ENCODE peak calls at places on chromosome 3, in four cellular contexts. P, C, H and A are unnamed samples.
A peak's percentile ranks its signal among the peaks of the same experiment; 100 is the strongest.

GRCh38 chr3:126102530-126102951 is 18.6 kb upstream of the SLC41A3 start:
- DNase-seq in P (no peak), C (no peak), H (peak; percentile 75), A (peak; percentile 92)

GRCh38 chr3:72657666-72658065 is 190.6 kb downstream of the SHQ1 start:
- DNase-seq in P (no peak), C (no peak), H (no peak), A (no peak)

GRCh38 chr3:125212509-125213372 is at the start of gene SLC12A8:
- DNase-seq in P (no peak), C (peak; percentile 39), H (no peak), A (no peak)

GRCh38 chr3:190119734-190120133 is 963 bp downstream of the P3H2 start:
- DNase-seq in P (no peak), C (no peak), H (no peak), A (no peak)

GRCh38 chr3:106510206-106510605 is 641.4 kb upstream of the CBLB start:
- DNase-seq in P (no peak), C (no peak), H (no peak), A (no peak)

GRCh38 chr3:17969985-17970568 is 227.6 kb upstream of the TBC1D5 start:
- DNase-seq in P (peak; percentile 19), C (no peak), H (no peak), A (no peak)

GRCh38 chr3:45914362-45915077 is 28.2 kb downstream of the CCR9 start:
- DNase-seq in P (no peak), C (no peak), H (no peak), A (no peak)

GRCh38 chr3:83523470-83524073 is 1435.2 kb upstream of the CADM2 start:
- DNase-seq in P (peak; percentile 21), C (peak; percentile 33), H (no peak), A (no peak)

GRCh38 chr3:109257269-109257668 is 59.0 kb downstream of the DPPA2 start:
- DNase-seq in P (peak; percentile 22), C (no peak), H (no peak), A (no peak)

GRCh38 chr3:193474446-193474845 is 80.2 kb downstream of the ATP13A4 start:
- DNase-seq in P (no peak), C (no peak), H (no peak), A (no peak)

GRCh38 chr3:151327571-151328198 is 1.7 kb downstream of the P2RY13 start:
- DNase-seq in P (no peak), C (no peak), H (no peak), A (no peak)